ENCODE peak calls at places on chromosomes 13 and 19, in ten cellular contexts. J, R, N, G, V, Q, D, I, E and P are unnamed samples.

GRCh38 chr19:18832331-18833140 is 777 bp downstream of the UPF1 start:
- DNase-seq in R (no peak), G (peak), E (no peak), I (peak), N (peak), V (no peak), J (no peak), D (peak), Q (no peak), P (peak)

GRCh38 chr13:74320282-74320681 is 186.1 kb upstream of the KLF12 start:
- DNase-seq in D (no peak), N (no peak), V (no peak), G (no peak), I (no peak), E (no peak), R (no peak), Q (no peak), J (no peak), P (no peak)

GRCh38 chr13:32113564-32113963 is 82.0 kb downstream of the FRY start:
- DNase-seq in D (no peak), V (no peak), I (peak), J (no peak), E (no peak), N (no peak), G (no peak), R (no peak), Q (no peak), P (no peak)

GRCh38 chr13:110379905-110380341 is 72.8 kb downstream of the COL4A2 start:
- DNase-seq in J (no peak), I (no peak), E (no peak), Q (no peak), D (no peak), G (no peak), V (no peak), N (no peak), R (no peak), P (no peak)

GRCh38 chr19:7986321-7987083 is 18.9 kb downstream of the ELAVL1 start:
- DNase-seq in V (no peak), N (no peak), R (peak), J (no peak), Q (no peak), I (no peak), E (no peak), D (no peak), G (no peak), P (no peak)

GRCh38 chr13:113291997-113292862 is 4.8 kb upstream of the LAMP1 start:
- DNase-seq in E (no peak), G (no peak), J (no peak), N (peak), Q (no peak), I (peak), D (no peak), V (peak), R (no peak), P (peak)

GRCh38 chr13:52405767-52406494 is at the start of gene THSD1:
- DNase-seq in E (no peak), V (peak), R (no peak), N (peak), G (peak), I (peak), D (peak), J (peak), Q (peak), P (peak)

GRCh38 chr13:30810261-30810701 is 74.9 kb downstream of the ALOX5AP start:
- DNase-seq in J (no peak), I (no peak), Q (no peak), N (no peak), D (no peak), G (no peak), R (no peak), V (no peak), E (no peak), P (no peak)

GRCh38 chr13:97946951-97947588 is 6.4 kb upstream of the IPO5 start:
- DNase-seq in R (peak), Q (no peak), I (no peak), J (no peak), N (no peak), D (peak), V (no peak), G (no peak), E (no peak), P (no peak)

GRCh38 chr19:13920940-13921744 is 15.1 kb downstream of the CC2D1A start:
- DNase-seq in V (peak), R (no peak), G (no peak), E (no peak), N (peak), I (peak), J (no peak), D (peak), Q (no peak), P (peak)

GRCh38 chr19:48386981-48387380 is 4.4 kb downstream of the KDELR1 start:
- DNase-seq in V (no peak), E (no peak), D (no peak), R (no peak), J (no peak), I (no peak), Q (no peak), N (no peak), G (no peak), P (no peak)

GRCh38 chr19:1015782-1016646 is 4.9 kb downstream of the TMEM259 start:
- DNase-seq in G (no peak), I (no peak), R (no peak), N (no peak), Q (no peak), V (no peak), J (no peak), E (no peak), D (no peak), P (no peak)

GRCh38 chr13:99980201-99981114 is 1.1 kb upstream of the ZIC2 start:
- DNase-seq in J (no peak), R (no peak), G (peak), I (peak), V (no peak), Q (no peak), D (no peak), N (peak), E (peak), P (peak)